ENCODE peak calls at places on chromosomes 4 and X, in six cellular contexts. L is H9, K is IMR-90, M is H1, E is mesenchymal stem cell, U is neuronal stem cell. V is an unnamed sample.

GRCh38 chr4:8759987-8760386 is 111.7 kb downstream of the HMX1 start:
- DNase-seq in L (no peak), K (no peak), M (no peak), E (no peak), U (no peak), V (no peak)

GRCh38 chr4:148289740-148290139 is 152.5 kb downstream of the NR3C2 start:
- DNase-seq in L (no peak), K (no peak), M (no peak), E (no peak), U (no peak), V (no peak)

GRCh38 chr4:159946983-159947645 is 844.2 kb downstream of the RAPGEF2 start:
- DNase-seq in L (no peak), K (peak), M (no peak), E (peak), U (peak), V (peak)

GRCh38 chrX:155864655-155865054 is 16.5 kb upstream of the VAMP7 start:
- DNase-seq in L (no peak), K (no peak), M (no peak), E (peak), U (no peak), V (no peak)

GRCh38 chr4:56979674-56980073 is 978 bp downstream of the POLR2B start:
- DNase-seq in L (peak), K (peak), M (no peak), E (peak), U (no peak), V (no peak)

GRCh38 chrX:136783159-136783558 is 2.4 kb upstream of the ARHGEF6 start:
- DNase-seq in L (no peak), K (no peak), M (no peak), E (no peak), U (no peak), V (no peak)

GRCh38 chrX:129653985-129654651 is 638 bp downstream of the APLN start:
- DNase-seq in L (no peak), K (no peak), M (no peak), E (peak), U (no peak), V (no peak)

GRCh38 chr4:140088317-140088967 is 65.5 kb downstream of the MAML3 start:
- DNase-seq in L (no peak), K (peak), M (no peak), E (peak), U (no peak), V (no peak)

GRCh38 chrX:41858161-41858775 is 65.1 kb downstream of the CASK start:
- DNase-seq in L (peak), K (no peak), M (no peak), E (no peak), U (no peak), V (no peak)

GRCh38 chr4:140054861-140055260 is 99.1 kb downstream of the MAML3 start:
- DNase-seq in L (no peak), K (no peak), M (no peak), E (no peak), U (no peak), V (no peak)

GRCh38 chr4:78864405-78865024 is 74.7 kb downstream of the PAQR3 start:
- DNase-seq in L (no peak), K (peak), M (no peak), E (peak), U (peak), V (peak)

GRCh38 chr4:24521544-24521943 is 62.8 kb downstream of the DHX15 start:
- DNase-seq in L (no peak), K (peak), M (no peak), E (no peak), U (no peak), V (no peak)

GRCh38 chr4:13543648-13544555 is at the start of gene NKX3-2:
- DNase-seq in L (no peak), K (peak), M (peak), E (peak), U (no peak), V (peak)

GRCh38 chr4:122914938-122915337 is 7.5 kb downstream of the NUDT6 start:
- DNase-seq in L (no peak), K (peak), M (no peak), E (peak), U (no peak), V (no peak)

GRCh38 chr4:6408263-6408662 is 64.2 kb downstream of the PPP2R2C start:
- DNase-seq in L (peak), K (no peak), M (no peak), E (no peak), U (no peak), V (no peak)

GRCh38 chr4:119626420-119626819 is 2.2 kb downstream of the PDE5A start:
- DNase-seq in L (no peak), K (no peak), M (no peak), E (peak), U (no peak), V (no peak)

GRCh38 chr4:16413794-16414555 is 187.7 kb upstream of the TAPT1 start:
- DNase-seq in L (no peak), K (no peak), M (no peak), E (no peak), U (no peak), V (no peak)

GRCh38 chr4:184475096-184475461 is 729 bp upstream of the IRF2 start:
- DNase-seq in L (peak), K (peak), M (no peak), E (peak), U (peak), V (peak)

GRCh38 chrX:85419293-85419692 is 39.8 kb upstream of the POF1B start:
- DNase-seq in L (no peak), K (no peak), M (no peak), E (no peak), U (no peak), V (peak)

GRCh38 chrX:125131146-125131545 is 188.5 kb upstream of the TEX13C start:
- DNase-seq in L (no peak), K (no peak), M (no peak), E (peak), U (no peak), V (peak)

GRCh38 chr4:26083987-26084386 is 170.0 kb downstream of the SMIM20 start:
- DNase-seq in L (no peak), K (peak), M (no peak), E (peak), U (no peak), V (peak)

GRCh38 chr4:100034265-100034664 is 84.2 kb upstream of the H2AZ1 start:
- DNase-seq in L (no peak), K (peak), M (no peak), E (no peak), U (no peak), V (no peak)

DNA sequence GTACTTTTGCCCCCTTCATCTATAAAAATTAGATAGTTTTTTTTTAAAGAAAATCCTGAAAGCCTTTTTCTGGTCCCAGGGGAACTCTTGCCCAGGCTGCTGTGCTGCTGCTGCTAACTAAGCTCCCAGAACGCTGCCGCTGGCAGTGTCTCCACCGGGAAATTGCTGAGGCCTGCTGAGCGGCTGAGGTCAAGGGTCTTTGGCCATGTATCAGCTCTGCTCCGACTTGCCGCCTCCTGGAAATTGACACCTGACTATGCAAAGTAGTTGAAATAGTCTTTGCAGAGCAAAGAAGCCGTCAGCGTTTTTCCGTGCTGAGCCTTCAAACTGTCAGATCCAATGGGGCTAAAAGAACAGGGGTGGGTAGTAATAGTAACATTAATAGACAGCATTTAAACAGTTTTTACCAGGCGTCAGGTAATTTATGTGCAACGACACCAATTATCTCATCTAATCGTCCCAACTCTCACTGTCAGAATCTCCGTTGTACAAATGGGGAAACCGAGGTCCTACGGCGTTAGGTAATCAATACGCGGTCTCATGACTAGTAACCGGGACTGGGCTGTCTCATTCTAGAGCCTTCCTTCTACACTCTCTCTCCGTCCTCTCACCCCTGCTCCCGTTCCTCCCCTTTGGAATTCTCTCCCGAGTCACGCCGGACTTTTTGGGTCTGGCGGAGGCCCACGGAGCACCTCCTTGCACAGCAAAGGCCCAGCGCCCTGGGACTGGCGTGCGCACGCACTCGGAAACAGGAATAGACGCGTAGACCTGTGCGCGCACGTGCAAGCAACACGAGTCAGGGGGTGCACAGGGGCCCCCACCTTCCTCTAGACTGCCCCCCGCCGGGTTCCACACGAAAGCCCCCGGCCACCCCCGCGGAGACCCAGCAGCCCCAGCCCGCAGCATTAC is 595 bp downstream of the QDPR start:
- DNase-seq in L (peak), K (peak), M (peak), E (peak), U (peak), V (peak)
- H3K23ac ChIP-seq in L (no peak), K (peak), M (no peak), E (no peak), U (peak), V (no peak)

DNA sequence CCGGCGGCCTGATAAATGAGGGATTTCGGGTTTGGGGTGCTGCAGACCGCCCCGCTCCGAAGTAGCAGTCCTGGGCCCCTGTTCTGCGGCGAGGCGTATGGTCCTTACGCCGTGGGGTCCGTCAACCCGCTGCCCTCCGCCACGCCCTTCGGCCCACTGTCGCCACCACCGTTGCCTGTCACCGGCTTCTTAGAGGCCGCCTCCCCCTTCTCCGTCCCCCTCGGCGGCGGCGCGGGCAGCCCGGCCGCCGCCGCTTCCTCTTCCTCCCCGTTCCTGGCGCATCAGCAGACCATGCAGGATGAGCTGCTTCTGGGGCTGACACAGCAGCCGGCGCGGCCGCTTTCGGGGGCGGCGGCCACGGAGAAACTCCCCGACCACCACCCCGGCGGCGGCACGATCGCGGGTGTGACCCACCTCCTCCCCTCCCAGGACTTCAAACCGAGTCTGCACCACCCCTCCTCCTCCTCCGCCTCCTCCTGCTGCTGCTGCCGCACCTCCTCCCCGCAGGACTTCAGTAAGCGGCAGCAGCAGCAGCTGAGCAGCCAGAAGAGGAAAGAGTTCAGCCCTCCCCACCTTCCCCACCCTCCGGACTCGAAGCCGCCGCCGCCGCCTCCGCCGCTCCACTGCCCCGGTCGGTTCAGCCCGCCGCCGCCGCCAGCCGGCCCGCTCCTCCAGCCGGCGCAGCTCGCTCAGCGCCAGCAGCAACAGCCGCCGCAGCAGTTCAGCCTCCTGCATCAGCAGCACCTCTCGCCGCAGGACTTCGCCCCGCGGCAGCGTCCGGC is 569 bp downstream of the CPEB2 start:
- DNase-seq in L (peak), K (peak), M (peak), E (peak), U (peak), V (peak)
- H4K91ac ChIP-seq in L (no peak), K (peak), M (peak), E (peak), U (peak), V (peak)

GRCh38 chr4:53900275-53900649 is 164.1 kb downstream of the CHIC2 start:
- DNase-seq in L (no peak), K (no peak), M (no peak), E (no peak), U (no peak), V (no peak)

GRCh38 chr4:53905281-53905934 is 159.0 kb downstream of the CHIC2 start:
- DNase-seq in L (no peak), K (peak), M (no peak), E (peak), U (no peak), V (no peak)

GRCh38 chr4:53899544-53900274 is 164.7 kb downstream of the CHIC2 start:
- DNase-seq in L (no peak), K (peak), M (no peak), E (peak), U (no peak), V (no peak)

GRCh38 chr4:53905935-53906377 is 158.4 kb downstream of the CHIC2 start:
- DNase-seq in L (peak), K (peak), M (no peak), E (peak), U (peak), V (no peak)

DNA sequence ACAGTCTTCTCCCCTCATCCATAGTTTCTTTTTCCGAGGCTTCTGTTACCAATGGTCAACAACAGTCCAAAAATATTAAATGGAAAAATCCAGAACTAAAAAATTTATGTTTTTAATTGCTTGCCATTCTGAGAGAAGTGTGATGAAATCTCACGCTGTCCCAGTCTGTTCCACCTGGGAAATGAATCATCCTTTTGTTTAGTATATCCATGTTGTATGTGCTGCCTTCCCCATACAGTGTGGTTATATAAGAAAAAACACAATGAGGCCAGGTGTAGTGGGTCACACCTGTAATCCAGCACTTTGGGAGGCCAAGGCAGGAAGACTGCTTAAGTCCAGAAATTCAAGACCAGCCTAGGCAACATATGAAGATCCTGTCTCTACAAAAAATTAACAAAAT is 161.6 kb downstream of the CHIC2 start:
- DNase-seq in L (no peak), K (no peak), M (peak), E (no peak), U (no peak), V (no peak)
- H3K23ac ChIP-seq in L (no peak), K (no peak), M (no peak), E (no peak), U (no peak), V (no peak)

DNA sequence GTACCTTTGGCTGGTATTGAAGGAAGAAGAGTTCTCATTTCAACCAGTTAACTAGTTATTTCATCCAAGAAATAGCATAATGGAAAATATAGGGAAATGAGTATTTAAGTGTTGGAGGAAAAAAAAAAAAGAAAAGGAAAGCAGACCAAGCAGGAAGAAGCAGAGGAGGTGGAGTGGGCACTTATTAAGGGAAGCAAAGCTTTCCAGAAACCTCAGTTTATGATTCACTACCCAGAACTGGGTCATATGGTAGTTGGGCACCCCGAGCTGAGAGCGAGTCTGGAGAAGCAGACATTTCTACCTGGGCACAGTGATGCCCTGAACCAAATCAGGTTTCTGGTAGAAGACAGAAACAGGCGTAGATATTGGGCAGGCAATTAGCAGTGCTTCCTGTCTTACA is 27.0 kb downstream of the CCNG2 start:
- DNase-seq in L (no peak), K (no peak), M (no peak), E (no peak), U (no peak), V (no peak)
- H4K91ac ChIP-seq in L (no peak), K (no peak), M (no peak), E (no peak), U (no peak), V (no peak)

DNA sequence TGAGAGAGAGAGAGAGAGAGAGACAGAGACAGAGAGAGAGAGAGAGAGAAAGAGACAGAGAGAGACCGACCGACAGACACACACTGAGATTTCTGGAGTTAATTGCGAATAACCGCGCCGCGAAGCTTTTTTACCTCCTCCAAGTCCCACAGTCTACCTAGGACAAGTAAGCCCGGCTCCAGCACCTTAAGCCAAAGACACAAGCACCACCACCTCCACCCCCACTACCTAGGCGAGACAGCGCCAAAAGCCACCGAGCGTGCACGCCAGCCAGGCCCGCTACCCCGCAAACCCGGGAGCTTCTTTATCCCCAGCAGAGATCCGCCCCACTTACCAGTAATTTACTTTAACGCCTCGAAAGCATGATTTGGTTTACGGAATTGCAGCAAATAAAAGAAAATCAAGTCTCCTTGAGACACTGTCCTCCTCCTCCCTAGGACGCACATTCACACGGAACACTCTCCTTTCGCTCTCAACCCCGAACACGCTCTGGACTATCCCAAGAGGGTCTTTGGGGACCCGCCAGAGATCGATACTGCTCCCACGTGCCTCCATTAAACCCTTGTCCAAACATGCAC is 649.6 kb upstream of the DIPK2B start:
- DNase-seq in L (peak), K (no peak), M (no peak), E (peak), U (no peak), V (no peak)
- H3K23ac ChIP-seq in L (no peak), K (peak), M (no peak), E (no peak), U (no peak), V (no peak)

V was measured in trophoblast cell.